ENCODE peak calls at places on chromosome 1, in five cellular contexts. R, M, K, W and D are unnamed samples.
A peak's percentile ranks its signal among the peaks of the same experiment; 100 is the strongest.

GRCh38 chr1:206912445-206913095 is 9.2 kb downstream of the FCMR start:
- DNase-seq in M (peak; percentile 50), K (peak; percentile 75), W (peak; percentile 75), R (peak; percentile 60), D (no peak)

GRCh38 chr1:151763990-151764389 is 694 bp upstream of the MRPL9 start:
- DNase-seq in R (no peak), W (no peak), K (no peak), M (no peak), D (no peak)

GRCh38 chr1:183432548-183432875 is 14.3 kb upstream of the NMNAT2 start:
- DNase-seq in M (no peak), W (no peak), K (no peak), R (no peak), D (peak; percentile 45)

GRCh38 chr1:66930823-66931174 is 6.0 kb downstream of the MIER1 start:
- DNase-seq in W (no peak), M (no peak), K (no peak), R (no peak), D (no peak)

GRCh38 chr1:59737638-59738037 is 77.1 kb upstream of the HOOK1 start:
- DNase-seq in W (no peak), M (no peak), R (no peak), K (no peak), D (no peak)

GRCh38 chr1:107964397-107965111 is 426 bp downstream of the VAV3 start:
- DNase-seq in R (no peak), K (peak; percentile 37), M (peak; percentile 31), W (no peak), D (no peak)

GRCh38 chr1:87511449-87511848 is 182.8 kb downstream of the LMO4 start:
- DNase-seq in K (no peak), M (no peak), W (no peak), R (no peak), D (no peak)

GRCh38 chr1:214281030-214281901 is at the start of gene SMYD2:
- DNase-seq in M (peak; percentile 90), W (peak; percentile 35), K (peak; percentile 75), R (no peak), D (peak; percentile 70)

GRCh38 chr1:212613440-212614335 is 5.1 kb downstream of the ATF3 start:
- DNase-seq in K (no peak), W (no peak), M (no peak), R (no peak), D (no peak)

GRCh38 chr1:198845851-198846250 is 207.0 kb downstream of the PTPRC start:
- DNase-seq in R (no peak), W (peak; percentile 72), K (no peak), M (no peak), D (no peak)

GRCh38 chr1:172498858-172499257 is 34.1 kb upstream of the SUCO start:
- DNase-seq in R (no peak), M (no peak), K (no peak), W (no peak), D (no peak)

GRCh38 chr1:39398278-39399010 is 93.0 kb upstream of the BMP8A start:
- DNase-seq in W (peak; percentile 98), M (peak; percentile 52), R (peak; percentile 33), K (peak; percentile 59), D (peak; percentile 85)

GRCh38 chr1:38831753-38832734 is 27.5 kb downstream of the RRAGC start:
- DNase-seq in K (no peak), R (no peak), W (no peak), M (no peak), D (no peak)

GRCh38 chr1:40344597-40344996 is 27.5 kb upstream of the COL9A2 start:
- DNase-seq in W (peak; percentile 79), M (peak; percentile 43), R (peak; percentile 21), K (peak; percentile 44), D (peak; percentile 61)

GRCh38 chr1:97832490-97832889 is 88.3 kb downstream of the DPYD start:
- DNase-seq in M (peak; percentile 48), W (no peak), K (no peak), R (no peak), D (no peak)

GRCh38 chr1:172832332-172832731 is 173.4 kb downstream of the FASLG start:
- DNase-seq in W (no peak), M (no peak), R (no peak), K (no peak), D (no peak)

GRCh38 chr1:190296453-190296852 is 181.2 kb downstream of the BRINP3 start:
- DNase-seq in K (no peak), M (no peak), R (no peak), W (no peak), D (no peak)

GRCh38 chr1:50977575-50978143 is 7.6 kb downstream of the CDKN2C start:
- DNase-seq in K (peak; percentile 57), W (peak; percentile 52), M (peak; percentile 85), R (no peak), D (no peak)
- TF ChIP-seq POLR2A in K (no peak), W (no peak), M (no peak), R (no peak), D (no peak)

GRCh38 chr1:162291000-162291399 is 85.7 kb downstream of the SPATA46 start:
- DNase-seq in K (no peak), M (no peak), R (no peak), W (no peak), D (no peak)

GRCh38 chr1:162283657-162284056 is 93.0 kb downstream of the SPATA46 start:
- DNase-seq in K (peak; percentile 67), W (no peak), R (no peak), M (peak; percentile 71), D (no peak)

GRCh38 chr1:162284206-162284955 is 92.3 kb downstream of the SPATA46 start:
- DNase-seq in R (no peak), W (no peak), M (no peak), K (peak; percentile 86), D (no peak)

DNA sequence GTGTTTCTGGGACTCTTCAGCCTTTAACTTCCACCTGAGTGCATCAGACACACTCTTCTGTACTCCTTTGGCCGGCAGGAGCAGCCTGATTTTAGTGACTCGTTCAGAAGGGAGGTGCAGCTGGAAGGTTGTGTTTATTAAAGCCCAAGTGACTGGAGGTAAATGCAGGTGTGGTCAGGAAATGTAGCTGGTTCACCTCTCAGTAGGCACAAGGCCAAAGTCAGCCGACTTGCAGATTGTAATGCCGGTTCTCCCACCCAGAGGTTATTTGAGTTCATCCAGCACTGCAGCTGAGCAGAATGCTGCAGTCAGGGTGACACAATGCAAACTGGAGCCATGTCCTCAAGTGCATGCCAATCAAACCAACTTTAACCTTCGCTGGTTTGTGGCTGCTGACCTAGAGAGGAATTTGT is 91.5 kb downstream of the SPATA46 start:
- DNase-seq in K (peak; percentile 95), R (no peak), M (peak; percentile 67), W (no peak), D (no peak)
- TF ChIP-seq POLR2A in K (no peak), R (no peak), M (no peak), W (no peak), D (no peak)

GRCh38 chr1:166088572-166088955 is 78.2 kb downstream of the FAM78B start:
- DNase-seq in K (no peak), W (no peak), M (no peak), R (no peak), D (no peak)
- TF ChIP-seq POLR2A in K (no peak), W (no peak), M (no peak), R (no peak), D (no peak)

DNA sequence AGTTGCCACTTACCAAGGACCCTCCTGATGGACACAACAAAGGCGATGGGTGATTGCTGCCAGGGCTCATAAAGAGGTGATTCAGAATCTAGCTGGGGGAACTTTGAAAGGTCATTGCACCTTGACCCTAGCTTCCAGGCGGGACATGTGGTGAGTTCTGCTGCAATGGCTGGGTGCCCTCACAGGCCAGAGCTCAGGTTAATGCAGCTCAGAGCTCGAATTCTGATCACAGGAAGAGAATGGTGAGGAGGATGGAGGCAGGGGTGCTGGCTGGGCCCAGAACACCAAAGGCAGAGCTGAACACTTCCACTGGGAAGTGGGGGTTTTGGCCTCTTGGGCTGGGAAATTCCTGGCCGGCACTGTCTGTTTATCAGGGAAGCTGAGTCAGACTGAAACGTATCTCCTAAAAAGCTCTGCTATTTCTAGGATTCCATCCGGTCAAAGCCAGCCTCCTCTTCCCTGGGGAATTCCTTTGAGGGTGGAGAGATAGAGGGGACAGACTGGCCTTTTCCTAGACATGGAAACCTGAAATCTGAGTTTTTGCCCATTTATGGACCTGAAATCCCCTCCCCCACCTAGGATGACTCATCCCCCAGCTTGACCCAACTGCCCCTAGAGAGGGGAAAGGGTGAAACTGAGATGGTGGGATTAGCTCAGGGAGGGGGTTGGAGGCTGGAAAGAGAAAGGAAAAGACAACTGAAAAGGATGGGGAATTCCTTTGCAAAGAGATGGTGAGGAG is 27.2 kb downstream of the NUAK2 start:
- DNase-seq in W (peak; percentile 99), R (no peak), K (no peak), M (no peak), D (no peak)
- TF ChIP-seq POLR2A in W (no peak), R (no peak), K (no peak), M (no peak), D (no peak)

GRCh38 chr1:1346501-1346890 is 2.7 kb downstream of the DVL1 start:
- DNase-seq in K (no peak), M (no peak), W (no peak), R (no peak), D (no peak)

GRCh38 chr1:1348420-1349255 is 580 bp downstream of the DVL1 start:
- DNase-seq in K (no peak), R (no peak), M (no peak), W (peak; percentile 46), D (no peak)

GRCh38 chr1:1349256-1350012 is at the start of gene DVL1:
- DNase-seq in R (no peak), K (peak; percentile 61), M (peak; percentile 76), W (peak; percentile 58), D (no peak)

GRCh38 chr1:1347026-1347595 is 2.1 kb downstream of the DVL1 start:
- DNase-seq in K (no peak), M (no peak), W (no peak), R (no peak), D (no peak)

DNA sequence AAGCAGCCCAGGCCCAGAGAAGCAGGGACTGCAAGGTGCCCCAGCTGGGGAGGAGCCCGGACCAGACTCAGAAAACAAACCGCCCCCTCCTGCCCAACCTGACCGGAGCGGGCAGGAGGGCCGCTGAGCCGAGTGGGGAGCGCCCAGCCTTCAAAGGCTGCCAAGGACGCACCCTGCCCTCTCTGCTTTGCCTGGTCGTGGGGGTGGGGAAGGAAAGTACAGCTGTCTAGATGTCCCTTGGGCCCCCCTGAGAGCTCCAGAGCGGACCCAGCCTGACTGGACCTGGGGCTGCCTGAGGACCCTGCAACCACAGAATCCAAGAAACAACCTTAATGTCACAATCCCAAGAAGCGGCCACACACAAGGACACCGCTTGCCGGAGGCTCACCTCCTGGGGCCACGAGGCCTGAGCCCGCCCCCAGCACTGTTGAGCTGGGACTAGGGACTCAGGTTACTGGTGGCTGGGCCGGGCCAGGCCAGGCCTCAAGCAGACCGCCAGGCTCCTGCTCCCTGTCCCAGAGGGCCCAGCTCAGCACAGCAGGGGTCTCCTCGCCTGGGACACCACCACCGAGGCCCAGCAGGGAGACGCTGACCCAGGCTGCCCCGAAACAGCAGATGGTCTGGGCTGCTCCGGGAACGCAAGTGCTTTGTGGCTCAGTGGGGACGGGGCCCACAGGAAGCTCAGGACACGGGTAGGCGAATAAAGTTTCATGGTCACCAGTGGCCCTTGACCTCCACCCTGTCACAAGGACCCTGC is 1.4 kb downstream of the DVL1 start:
- DNase-seq in K (peak; percentile 77), M (no peak), W (peak; percentile 25), R (no peak), D (peak; percentile 71)
- TF ChIP-seq POLR2A in K (no peak), M (no peak), W (no peak), R (peak; percentile 16), D (no peak)

GRCh38 chr1:234998174-234998741 is 130.4 kb downstream of the TOMM20 start:
- DNase-seq in M (peak; percentile 79), R (no peak), K (peak; percentile 63), W (no peak), D (no peak)
- TF ChIP-seq POLR2A in M (peak; percentile 24), R (no peak), K (no peak), W (no peak), D (no peak)